ENCODE peak calls at places on chromosome 17, in seven cellular contexts. V is GM12878, M is sigmoid colon, P is stomach, X is A549, H is Peyer's patch, R is breast epithelium. B is an unnamed sample.

GRCh38 chr17:83183951-83184506 is 104.6 kb downstream of the METRNL start:
- DNase-seq in H (peak; percentile 11), M (no peak), R (peak; percentile 18), P (peak; percentile 57), V (no peak), X (no peak), B (peak; percentile 13)

GRCh38 chr17:1227917-1228751 is 42.1 kb upstream of the BHLHA9 start:
- DNase-seq in X (no peak), P (no peak), H (peak; percentile 71), M (no peak), R (no peak), V (peak; percentile 32), B (peak; percentile 38)

GRCh38 chr17:58493506-58493905 is 5.3 kb upstream of the HSF5 start:
- DNase-seq in R (no peak), P (no peak), V (no peak), H (no peak), X (no peak), M (no peak), B (no peak)

GRCh38 chr17:48997103-48997826 is at the start of gene IGF2BP1:
- DNase-seq in V (no peak), H (no peak), P (no peak), X (peak; percentile 88), R (no peak), M (no peak), B (no peak)

GRCh38 chr17:48663134-48663924 is 37.2 kb upstream of the HOXB9 start:
- DNase-seq in X (no peak), V (no peak), R (no peak), M (no peak), P (no peak), H (no peak), B (no peak)

GRCh38 chr17:78185981-78186688 is 717 bp downstream of the TK1 start:
- DNase-seq in V (no peak), R (no peak), P (no peak), M (no peak), X (peak; percentile 73), H (no peak), B (no peak)

GRCh38 chr17:48465884-48466283 is 35.9 kb upstream of the SKAP1 start:
- DNase-seq in H (no peak), V (no peak), M (no peak), X (no peak), P (no peak), R (no peak), B (no peak)

GRCh38 chr17:77325826-77326581 is 185.2 kb downstream of the SEC14L1 start:
- DNase-seq in H (peak; percentile 34), V (no peak), P (peak; percentile 25), M (peak; percentile 67), R (peak; percentile 23), X (no peak), B (peak; percentile 27)

GRCh38 chr17:76569607-76570279 is 15.9 kb downstream of the ST6GALNAC2 start:
- DNase-seq in H (no peak), V (no peak), R (peak; percentile 48), M (peak; percentile 86), X (no peak), P (peak; percentile 90), B (peak; percentile 90)

GRCh38 chr17:75516619-75517276 is 420 bp downstream of the TSEN54 start:
- DNase-seq in R (no peak), H (peak; percentile 37), P (no peak), V (no peak), M (no peak), X (peak; percentile 52), B (no peak)

GRCh38 chr17:58333396-58334207 is 5.0 kb upstream of the TSPOAP1 start:
- DNase-seq in V (no peak), H (peak; percentile 46), X (no peak), M (no peak), R (no peak), P (no peak), B (no peak)

GRCh38 chr17:1690544-1691221 is 6.0 kb upstream of the PRPF8 start:
- DNase-seq in V (no peak), P (no peak), H (no peak), M (no peak), R (no peak), X (no peak), B (no peak)

GRCh38 chr17:69175812-69176517 is 34.3 kb upstream of the ABCA6 start:
- DNase-seq in H (no peak), M (no peak), X (peak; percentile 24), P (no peak), V (no peak), R (no peak), B (no peak)

GRCh38 chr17:48127371-48128051 is 19.9 kb downstream of the SNX11 start:
- DNase-seq in R (peak; percentile 78), P (no peak), V (no peak), X (peak; percentile 81), M (no peak), H (no peak), B (no peak)

GRCh38 chr17:21166599-21167265 is 40.0 kb downstream of the DHRS7B start:
- DNase-seq in R (no peak), X (no peak), V (no peak), H (no peak), M (no peak), P (no peak), B (no peak)

GRCh38 chr17:74543891-74544760 is 1.8 kb downstream of the CD300C start:
- DNase-seq in V (no peak), R (no peak), H (no peak), M (no peak), X (no peak), P (no peak), B (no peak)

GRCh38 chr17:77882481-77883212 is 75.9 kb upstream of the TNRC6C start:
- DNase-seq in P (peak; percentile 44), R (peak; percentile 26), V (peak; percentile 60), X (no peak), M (peak; percentile 77), H (peak; percentile 75), B (peak; percentile 36)

DNA sequence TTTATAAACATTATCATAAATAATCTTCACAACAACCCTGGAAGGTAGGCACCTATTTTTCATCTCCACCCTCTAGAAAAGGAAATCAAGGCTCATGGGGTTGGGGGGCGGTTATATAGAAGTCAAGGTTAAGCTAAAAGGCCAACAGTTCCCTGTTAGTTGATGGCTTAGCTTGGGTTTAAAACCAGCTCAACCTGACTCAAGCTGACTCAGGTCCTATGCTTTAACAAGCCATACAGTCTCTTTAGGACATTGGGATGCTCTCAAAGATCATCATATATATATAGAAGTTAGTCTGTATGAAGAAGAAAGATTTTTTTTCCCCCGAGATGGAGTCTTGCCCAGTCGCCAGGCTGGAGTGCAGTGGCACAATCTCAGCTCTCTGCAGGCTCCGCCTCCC is 44.8 kb upstream of the MED13 start:
- DNase-seq in P (no peak), X (no peak), V (no peak), M (no peak), H (no peak), R (no peak), B (no peak)
- H3K4me1 ChIP-seq in P (peaks cover 12% of the 10 kb centered on the region), X (peaks cover 26% of the 10 kb centered on the region), V (peaks cover 2% of the 10 kb centered on the region), M (no peaks in the 10 kb centered on the region), H (no peaks in the 10 kb centered on the region), R (no peaks in the 10 kb centered on the region), B (no peaks in the 10 kb centered on the region)

GRCh38 chr17:31843382-31843780 is 15.7 kb downstream of the COPRS start:
- DNase-seq in P (no peak), V (no peak), X (no peak), R (no peak), H (no peak), M (no peak), B (no peak)

GRCh38 chr17:31841850-31842415 is 17.1 kb downstream of the COPRS start:
- DNase-seq in R (no peak), X (no peak), P (no peak), M (peak; percentile 29), H (no peak), V (no peak), B (no peak)

GRCh38 chr17:31838641-31839225 is 20.3 kb downstream of the COPRS start:
- DNase-seq in H (no peak), V (no peak), R (no peak), M (no peak), P (no peak), X (no peak), B (no peak)

DNA sequence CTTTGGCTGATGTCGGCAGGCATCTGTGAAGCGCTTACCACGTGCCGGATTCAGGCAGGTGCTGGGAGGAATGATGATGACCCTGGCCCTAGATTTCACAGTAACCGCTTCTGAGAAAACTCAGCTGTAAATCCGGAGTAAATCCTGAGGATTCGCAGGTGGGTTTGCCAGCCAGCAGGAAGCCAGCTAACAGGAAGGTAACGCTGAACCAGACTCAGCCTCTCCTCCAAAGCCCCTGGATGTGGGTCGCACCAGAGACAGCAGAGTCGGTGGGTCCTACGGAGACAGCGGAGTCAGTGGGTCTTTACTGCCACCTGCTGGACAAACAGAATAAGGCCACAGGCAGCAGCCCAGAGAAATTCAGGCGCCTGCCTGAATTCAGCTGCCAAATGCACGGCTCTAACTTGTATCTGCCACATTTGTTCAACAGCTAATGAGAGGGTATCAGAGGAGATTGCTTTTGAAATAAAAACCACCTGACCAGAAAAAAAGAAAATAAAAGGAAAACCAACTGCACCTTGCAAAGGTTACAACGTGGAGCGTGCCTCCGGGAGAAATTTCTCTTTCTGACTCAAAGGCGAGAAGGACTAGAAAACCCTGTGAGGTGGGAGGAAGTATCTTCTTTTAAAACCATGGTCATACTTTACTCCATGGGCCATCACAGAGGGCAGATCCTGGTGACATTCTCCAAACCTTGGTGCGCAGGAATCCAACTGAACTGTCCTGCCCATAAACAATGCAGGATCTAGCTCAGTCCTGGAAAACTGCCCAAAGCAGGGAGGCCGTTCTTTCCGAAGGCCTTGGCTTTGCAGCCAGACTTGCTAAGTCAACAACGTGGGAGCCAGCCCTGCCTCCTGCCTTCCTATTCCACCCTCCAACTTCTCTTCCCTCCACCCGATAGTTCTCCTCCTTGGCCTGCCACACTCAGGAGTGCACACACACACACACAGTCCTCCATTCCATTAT is 16.3 kb downstream of the COPRS start:
- DNase-seq in P (peak; percentile 87), H (peak; percentile 63), X (peak; percentile 87), V (no peak), R (peak; percentile 60), M (peak; percentile 89), B (peak; percentile 81)
- TF ChIP-seq POLR2A in P (no peak), H (no peak), X (no peak), V (no peak), R (no peak), M (no peak), B (no peak)

GRCh38 chr17:65218261-65218660 is 81.1 kb downstream of the RGS9 start:
- DNase-seq in M (no peak), V (no peak), X (no peak), H (no peak), P (no peak), R (no peak), B (no peak)
- H3K4me1 ChIP-seq in M (no peaks in the 10 kb centered on the region), V (no peaks in the 10 kb centered on the region), X (peaks cover 2% of the 10 kb centered on the region), H (no peaks in the 10 kb centered on the region), P (no peaks in the 10 kb centered on the region), R (no peaks in the 10 kb centered on the region), B (no peaks in the 10 kb centered on the region)

DNA sequence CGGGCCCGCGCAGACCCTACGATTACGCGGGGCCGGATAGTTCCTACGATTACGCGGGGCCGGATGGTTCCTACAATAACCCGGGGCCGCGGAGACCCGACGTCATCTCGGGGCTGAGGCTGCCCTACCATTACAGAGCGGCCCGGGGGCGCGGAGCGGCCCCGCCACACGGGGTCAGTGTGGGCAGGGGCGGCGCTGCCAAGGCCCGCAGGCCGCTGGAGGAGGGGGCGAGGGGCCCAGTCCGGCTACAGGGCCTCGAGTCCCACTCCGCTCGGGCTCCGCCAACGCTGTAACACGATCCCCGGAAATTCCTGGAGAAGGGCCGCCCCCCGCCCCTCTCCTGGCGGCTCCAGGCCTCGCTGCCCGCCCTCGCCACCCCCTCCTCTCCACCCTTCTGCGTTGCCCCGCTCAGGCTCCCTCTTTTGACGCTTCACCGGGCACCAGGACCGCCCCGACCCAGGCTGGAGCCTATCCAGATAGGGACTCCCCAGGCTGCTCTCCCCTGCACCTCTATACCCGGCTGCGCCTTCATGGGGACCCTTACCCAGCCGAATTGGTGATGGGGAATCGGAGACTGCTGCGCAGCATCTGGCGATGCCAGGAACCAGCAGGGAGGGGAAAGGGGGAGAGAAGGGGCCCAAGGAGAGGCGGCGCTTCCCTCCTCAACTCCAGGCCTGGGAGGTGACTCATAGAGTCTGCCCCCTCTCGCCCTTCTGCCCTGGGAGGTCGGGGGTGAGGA is at the start of gene RAB34:
- DNase-seq in M (peak; percentile 92), V (no peak), X (peak; percentile 73), R (peak; percentile 76), P (peak; percentile 47), H (peak; percentile 52), B (peak; percentile 85)
- TF ChIP-seq POLR2A in M (peak; percentile 9), V (peak; percentile 11), X (peak; percentile 48), R (no peak), P (no peak), H (no peak), B (no peak)